ENCODE peak calls at places on chromosomes 3 and 15, in ten cellular contexts. L is activated B cell treated with CpG ODN at 0.5 μM for 24 hours, V is fibroblast of mammary gland, X is left ventricle myocardium inferior, A is fibroblast of lung, I is left lung, K is fibroblast of the aortic adventitia, Q is psoas muscle, G is cardiac muscle cell, E is AG10803. Y is an unnamed sample.

GRCh38 chr3:57805674-57806073 is 49.6 kb downstream of the SLMAP start:
- DNase-seq in L (no peak), V (peak; percentile 91), X (no peak), A (peak; percentile 86), I (no peak), K (peak; percentile 73), Q (no peak), G (peak; percentile 60), E (peak; percentile 54), Y (no peak)

GRCh38 chr3:105593315-105593714 is 226.6 kb downstream of the ALCAM start:
- DNase-seq in L (no peak), V (no peak), X (no peak), A (no peak), I (no peak), K (no peak), Q (no peak), G (no peak), E (no peak), Y (no peak)

GRCh38 chr15:70752142-70752754 is 11.1 kb downstream of the UACA start:
- DNase-seq in L (no peak), V (peak; percentile 58), X (peak; percentile 79), A (no peak), I (no peak), K (peak; percentile 41), Q (peak; percentile 75), G (peak; percentile 66), E (peak; percentile 24), Y (peak; percentile 4)

GRCh38 chr3:158532099-158532734 is 38.8 kb upstream of the MLF1 start:
- DNase-seq in L (no peak), V (peak; percentile 74), X (no peak), A (peak; percentile 42), I (no peak), K (peak; percentile 73), Q (no peak), G (peak; percentile 78), E (peak; percentile 62), Y (peak; percentile 53)

GRCh38 chr3:113275876-113276580 is 64.7 kb downstream of the BOC start:
- DNase-seq in L (peak; percentile 32), V (peak; percentile 78), X (peak; percentile 44), A (peak; percentile 71), I (no peak), K (peak; percentile 88), Q (peak; percentile 80), G (peak; percentile 69), E (peak; percentile 83), Y (peak; percentile 62)

GRCh38 chr3:155744626-155745324 is at the start of gene PLCH1:
- DNase-seq in L (peak; percentile 20), V (peak; percentile 39), X (peak; percentile 55), A (peak; percentile 74), I (peak; percentile 89), K (peak; percentile 47), Q (peak; percentile 70), G (peak; percentile 57), E (peak; percentile 38), Y (peak; percentile 36)

GRCh38 chr15:78909791-78910228 is 35.0 kb downstream of the CTSH start:
- DNase-seq in L (no peak), V (peak; percentile 55), X (no peak), A (peak; percentile 28), I (no peak), K (peak; percentile 57), Q (no peak), G (peak; percentile 61), E (no peak), Y (peak; percentile 60)

GRCh38 chr3:141680620-141681389 is 57.3 kb upstream of the RNF7 start:
- DNase-seq in L (no peak), V (peak; percentile 62), X (peak; percentile 27), A (peak; percentile 74), I (no peak), K (peak; percentile 59), Q (no peak), G (peak; percentile 74), E (peak; percentile 57), Y (no peak)

GRCh38 chr3:70716832-70717231 is 404.4 kb upstream of the MDFIC2 start:
- DNase-seq in L (no peak), V (peak; percentile 72), X (peak; percentile 18), A (peak; percentile 37), I (no peak), K (peak; percentile 76), Q (peak; percentile 52), G (peak; percentile 71), E (peak; percentile 59), Y (no peak)

GRCh38 chr3:21654662-21655061 is 96.3 kb downstream of the ZNF385D start:
- DNase-seq in L (no peak), V (peak; percentile 85), X (no peak), A (peak; percentile 91), I (no peak), K (peak; percentile 76), Q (no peak), G (peak; percentile 44), E (peak; percentile 68), Y (no peak)

GRCh38 chr3:131564812-131565211 is 62.0 kb upstream of the MRPL3 start:
- DNase-seq in L (no peak), V (no peak), X (no peak), A (no peak), I (no peak), K (no peak), Q (no peak), G (no peak), E (no peak), Y (no peak)

GRCh38 chr3:131568460-131568859 is 65.7 kb upstream of the MRPL3 start:
- DNase-seq in L (no peak), V (no peak), X (no peak), A (no peak), I (no peak), K (no peak), Q (no peak), G (no peak), E (no peak), Y (no peak)
- TF ChIP-seq CTCF in L (no peak), V (no peak), X (no peak), A (no peak), I (no peak), K (no peak), Q (no peak), G (no peak), E (peak; percentile 13), Y (no peak)

GRCh38 chr15:54840999-54841398 is 355.7 kb downstream of the RSL24D1 start:
- DNase-seq in L (no peak), V (no peak), X (no peak), A (no peak), I (no peak), K (no peak), Q (no peak), G (no peak), E (no peak), Y (no peak)
- TF ChIP-seq CTCF in L (no peak), V (no peak), X (no peak), A (no peak), I (no peak), K (no peak), Q (no peak), G (no peak), E (no peak), Y (no peak)

DNA sequence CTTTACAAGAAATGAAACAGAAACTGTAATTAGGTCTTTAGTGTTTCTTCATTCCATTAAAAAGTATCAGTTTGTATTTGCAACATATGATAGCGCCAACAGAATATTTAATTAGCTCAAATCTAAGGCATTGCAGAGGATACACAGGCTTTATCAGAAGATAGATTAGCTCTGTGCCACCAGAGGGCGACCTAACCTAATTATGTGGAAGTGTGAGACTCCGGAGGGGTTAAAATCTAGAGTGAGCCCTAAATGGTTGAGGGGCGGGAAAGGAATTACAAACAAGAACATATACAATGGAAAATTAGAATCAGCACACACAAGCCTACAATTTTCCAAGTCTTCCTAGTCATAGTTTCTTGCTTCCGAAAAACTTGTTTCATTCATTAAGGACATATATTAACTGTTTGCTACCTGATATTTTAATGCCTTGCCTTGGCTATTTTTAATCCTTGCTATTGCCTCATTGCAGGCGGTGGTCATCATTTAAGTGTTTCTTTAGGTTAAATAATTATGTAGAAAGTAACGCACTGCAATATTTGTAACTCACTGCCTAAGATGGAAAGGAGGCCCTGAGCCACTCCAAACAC is 18.0 kb upstream of the RYR3 start:
- DNase-seq in L (no peak), V (peak; percentile 59), X (no peak), A (peak; percentile 53), I (no peak), K (peak; percentile 56), Q (no peak), G (peak; percentile 70), E (peak; percentile 50), Y (peak; percentile 70)
- TF ChIP-seq CTCF in L (no peak), V (peak; percentile 75), X (peak; percentile 71), A (peak; percentile 70), I (peak; percentile 64), K (peak; percentile 62), Q (peak; percentile 72), G (peak; percentile 64), E (peak; percentile 91), Y (peak; percentile 58)

GRCh38 chr3:196486263-196486662 is 17.3 kb downstream of the RNF168 start:
- DNase-seq in L (no peak), V (peak; percentile 8), X (no peak), A (no peak), I (no peak), K (no peak), Q (no peak), G (no peak), E (no peak), Y (no peak)
- TF ChIP-seq CTCF in L (no peak), V (peak; percentile 21), X (peak; percentile 61), A (no peak), I (no peak), K (peak; percentile 23), Q (peak; percentile 63), G (peak; percentile 38), E (peak; percentile 21), Y (no peak)

GRCh38 chr3:119243712-119244111 is 3.0 kb upstream of the B4GALT4 start:
- DNase-seq in L (no peak), V (no peak), X (no peak), A (no peak), I (no peak), K (no peak), Q (no peak), G (no peak), E (no peak), Y (no peak)

GRCh38 chr3:119240582-119241434 is at the start of gene B4GALT4:
- DNase-seq in L (peak; percentile 78), V (peak; percentile 80), X (peak; percentile 90), A (peak; percentile 86), I (peak; percentile 99), K (peak; percentile 80), Q (peak; percentile 92), G (peak; percentile 92), E (peak; percentile 86), Y (peak; percentile 93)

GRCh38 chr3:119240101-119240581 is 537 bp downstream of the B4GALT4 start:
- DNase-seq in L (no peak), V (no peak), X (no peak), A (peak; percentile 20), I (no peak), K (peak; percentile 19), Q (peak; percentile 57), G (peak; percentile 18), E (no peak), Y (no peak)

DNA sequence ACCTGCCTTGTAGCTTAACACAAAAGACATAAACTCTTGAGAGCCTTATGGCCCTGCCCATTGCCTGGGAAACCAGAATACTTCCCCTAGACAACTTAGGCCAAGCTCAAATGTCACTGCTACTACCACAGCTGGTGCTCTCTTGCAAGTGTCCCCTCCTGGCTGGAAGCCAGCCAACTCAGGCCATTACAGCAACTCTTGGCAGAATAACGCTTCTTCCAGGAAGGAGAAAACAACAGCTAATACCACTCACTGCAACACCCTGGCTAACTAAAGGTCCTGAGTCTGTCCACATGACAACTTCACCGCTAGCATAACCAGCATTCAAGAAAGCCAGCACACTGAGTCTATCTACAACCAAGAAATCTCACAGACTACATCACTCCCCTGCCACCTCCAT is 5.1 kb upstream of the B4GALT4 start:
- DNase-seq in L (no peak), V (no peak), X (peak; percentile 36), A (no peak), I (no peak), K (no peak), Q (peak; percentile 77), G (peak; percentile 9), E (no peak), Y (no peak)
- TF ChIP-seq CTCF in L (no peak), V (no peak), X (no peak), A (no peak), I (no peak), K (no peak), Q (no peak), G (no peak), E (no peak), Y (no peak)

Y was measured in GM12865.